ENCODE peak calls at places on chromosomes 6 and 20, in six cellular contexts. One of them, this sample, is unnamed.
A peak's percentile ranks its signal among the peaks of the same experiment; 100 is the strongest.

GRCh38 chr20:12838261-12838866 is 170.4 kb upstream of the SPTLC3 start:
- DNase-seq in body of pancreas: no peak
- DNase-seq in sigmoid colon: no peak
- DNase-seq in heart left ventricle: no peak
- DNase-seq in CD8-positive, alpha-beta memory T cell: no peak
- DNase-seq in cardiac muscle cell: no peak
- DNase-seq in this sample: no peak

GRCh38 chr6:150391890-150392289 is 23.1 kb downstream of the IYD start:
- DNase-seq in cardiac muscle cell: no peak
- DNase-seq in body of pancreas: no peak
- DNase-seq in CD8-positive, alpha-beta memory T cell: no peak
- DNase-seq in sigmoid colon: no peak
- DNase-seq in heart left ventricle: no peak
- DNase-seq in this sample: no peak

GRCh38 chr6:53048431-53049195 is 16.6 kb upstream of the FBXO9 start:
- DNase-seq in CD8-positive, alpha-beta memory T cell: no peak
- DNase-seq in sigmoid colon: no peak
- DNase-seq in body of pancreas: no peak
- DNase-seq in cardiac muscle cell: no peak
- DNase-seq in heart left ventricle: no peak
- DNase-seq in this sample: no peak

GRCh38 chr6:163334264-163334663 is 80.3 kb upstream of the QKI start:
- DNase-seq in heart left ventricle: no peak
- DNase-seq in body of pancreas: no peak
- DNase-seq in sigmoid colon: peak; percentile 83
- DNase-seq in cardiac muscle cell: no peak
- DNase-seq in CD8-positive, alpha-beta memory T cell: no peak
- DNase-seq in this sample: no peak

GRCh38 chr6:13358486-13358885 is 30.1 kb upstream of the TBC1D7 start:
- DNase-seq in heart left ventricle: no peak
- DNase-seq in body of pancreas: no peak
- DNase-seq in cardiac muscle cell: no peak
- DNase-seq in sigmoid colon: no peak
- DNase-seq in CD8-positive, alpha-beta memory T cell: no peak
- DNase-seq in this sample: no peak

GRCh38 chr20:13261460-13262301 is 40.6 kb downstream of the ISM1 start:
- DNase-seq in cardiac muscle cell: peak; percentile 65
- DNase-seq in heart left ventricle: peak; percentile 49
- DNase-seq in sigmoid colon: no peak
- DNase-seq in CD8-positive, alpha-beta memory T cell: peak; percentile 67
- DNase-seq in body of pancreas: peak; percentile 88
- DNase-seq in this sample: peak; percentile 63

GRCh38 chr6:106370639-106371038 is 10.1 kb downstream of the CRYBG1 start:
- DNase-seq in heart left ventricle: no peak
- DNase-seq in CD8-positive, alpha-beta memory T cell: no peak
- DNase-seq in sigmoid colon: no peak
- DNase-seq in cardiac muscle cell: no peak
- DNase-seq in body of pancreas: no peak
- DNase-seq in this sample: no peak

GRCh38 chr6:47180633-47181032 is 129.1 kb downstream of the TNFRSF21 start:
- DNase-seq in heart left ventricle: no peak
- DNase-seq in body of pancreas: no peak
- DNase-seq in sigmoid colon: no peak
- DNase-seq in CD8-positive, alpha-beta memory T cell: no peak
- DNase-seq in cardiac muscle cell: no peak
- DNase-seq in this sample: no peak

GRCh38 chr6:30890646-30891449 is 6.5 kb downstream of the DDR1 start:
- DNase-seq in heart left ventricle: no peak
- DNase-seq in cardiac muscle cell: no peak
- DNase-seq in body of pancreas: no peak
- DNase-seq in CD8-positive, alpha-beta memory T cell: no peak
- DNase-seq in sigmoid colon: no peak
- DNase-seq in this sample: no peak

GRCh38 chr6:161029195-161029809 is 37.7 kb downstream of the MAP3K4 start:
- DNase-seq in sigmoid colon: no peak
- DNase-seq in CD8-positive, alpha-beta memory T cell: no peak
- DNase-seq in heart left ventricle: no peak
- DNase-seq in body of pancreas: no peak
- DNase-seq in cardiac muscle cell: no peak
- DNase-seq in this sample: no peak

GRCh38 chr20:38203337-38204003 is 38.4 kb upstream of the TGM2 start:
- DNase-seq in sigmoid colon: peak; percentile 29
- DNase-seq in CD8-positive, alpha-beta memory T cell: no peak
- DNase-seq in heart left ventricle: no peak
- DNase-seq in body of pancreas: no peak
- DNase-seq in cardiac muscle cell: no peak
- DNase-seq in this sample: no peak

GRCh38 chr6:121620002-121620740 is 184.7 kb downstream of the GJA1 start:
- DNase-seq in heart left ventricle: no peak
- DNase-seq in sigmoid colon: no peak
- DNase-seq in CD8-positive, alpha-beta memory T cell: no peak
- DNase-seq in cardiac muscle cell: no peak
- DNase-seq in body of pancreas: no peak
- DNase-seq in this sample: no peak

GRCh38 chr6:79671605-79672266 is 40.6 kb downstream of the SH3BGRL2 start:
- DNase-seq in heart left ventricle: peak; percentile 31
- DNase-seq in body of pancreas: peak; percentile 69
- DNase-seq in sigmoid colon: peak; percentile 66
- DNase-seq in CD8-positive, alpha-beta memory T cell: peak; percentile 57
- DNase-seq in cardiac muscle cell: no peak
- DNase-seq in this sample: peak; percentile 93

GRCh38 chr6:93972791-93973190 is 553.4 kb upstream of the EPHA7 start:
- DNase-seq in CD8-positive, alpha-beta memory T cell: no peak
- DNase-seq in body of pancreas: no peak
- DNase-seq in heart left ventricle: no peak
- DNase-seq in cardiac muscle cell: no peak
- DNase-seq in sigmoid colon: no peak
- DNase-seq in this sample: no peak

GRCh38 chr6:25717856-25718740 is 36.4 kb upstream of the SLC17A4 start:
- DNase-seq in heart left ventricle: no peak
- DNase-seq in cardiac muscle cell: peak; percentile 63
- DNase-seq in CD8-positive, alpha-beta memory T cell: no peak
- DNase-seq in sigmoid colon: no peak
- DNase-seq in body of pancreas: no peak
- DNase-seq in this sample: no peak

GRCh38 chr6:151211075-151211474 is 28.7 kb upstream of the AKAP12 start:
- DNase-seq in CD8-positive, alpha-beta memory T cell: no peak
- DNase-seq in heart left ventricle: no peak
- DNase-seq in cardiac muscle cell: no peak
- DNase-seq in body of pancreas: no peak
- DNase-seq in sigmoid colon: no peak
- DNase-seq in this sample: no peak

GRCh38 chr20:24102749-24103148 is 114.2 kb upstream of the GGTLC1 start:
- DNase-seq in body of pancreas: no peak
- DNase-seq in heart left ventricle: no peak
- DNase-seq in sigmoid colon: no peak
- DNase-seq in cardiac muscle cell: no peak
- DNase-seq in CD8-positive, alpha-beta memory T cell: no peak
- DNase-seq in this sample: no peak

GRCh38 chr6:32761084-32761483 is 2.2 kb downstream of the HLA-DQB2 start:
- DNase-seq in CD8-positive, alpha-beta memory T cell: no peak
- DNase-seq in cardiac muscle cell: no peak
- DNase-seq in heart left ventricle: no peak
- DNase-seq in body of pancreas: no peak
- DNase-seq in sigmoid colon: no peak
- DNase-seq in this sample: no peak

GRCh38 chr6:154345811-154346210 is 10.8 kb downstream of the IPCEF1 start:
- DNase-seq in CD8-positive, alpha-beta memory T cell: no peak
- DNase-seq in sigmoid colon: no peak
- DNase-seq in body of pancreas: no peak
- DNase-seq in cardiac muscle cell: no peak
- DNase-seq in heart left ventricle: no peak
- DNase-seq in this sample: no peak

GRCh38 chr20:22931653-22932052 is 103.5 kb upstream of the SSTR4 start:
- DNase-seq in heart left ventricle: no peak
- DNase-seq in cardiac muscle cell: no peak
- DNase-seq in CD8-positive, alpha-beta memory T cell: no peak
- DNase-seq in sigmoid colon: no peak
- DNase-seq in body of pancreas: peak; percentile 19
- DNase-seq in this sample: peak; percentile 11

GRCh38 chr6:117504478-117505144 is 22.1 kb downstream of the DCBLD1 start:
- DNase-seq in heart left ventricle: no peak
- DNase-seq in body of pancreas: no peak
- DNase-seq in CD8-positive, alpha-beta memory T cell: no peak
- DNase-seq in sigmoid colon: no peak
- DNase-seq in cardiac muscle cell: no peak
- DNase-seq in this sample: no peak

GRCh38 chr6:54877713-54878317 is 31.2 kb downstream of the FAM83B start:
- DNase-seq in cardiac muscle cell: no peak
- DNase-seq in body of pancreas: no peak
- DNase-seq in sigmoid colon: no peak
- DNase-seq in CD8-positive, alpha-beta memory T cell: no peak
- DNase-seq in heart left ventricle: no peak
- DNase-seq in this sample: no peak

GRCh38 chr6:1558388-1558787 is 51.3 kb upstream of the FOXC1 start:
- DNase-seq in body of pancreas: no peak
- DNase-seq in cardiac muscle cell: no peak
- DNase-seq in heart left ventricle: no peak
- DNase-seq in sigmoid colon: no peak
- DNase-seq in CD8-positive, alpha-beta memory T cell: no peak
- DNase-seq in this sample: no peak

GRCh38 chr6:100175814-100176275 is 181.8 kb upstream of the MCHR2 start:
- DNase-seq in cardiac muscle cell: no peak
- DNase-seq in heart left ventricle: no peak
- DNase-seq in sigmoid colon: no peak
- DNase-seq in CD8-positive, alpha-beta memory T cell: no peak
- DNase-seq in body of pancreas: peak; percentile 45
- DNase-seq in this sample: no peak

GRCh38 chr6:31572041-31572911 is at the start of gene LTA:
- DNase-seq in CD8-positive, alpha-beta memory T cell: peak; percentile 81
- DNase-seq in body of pancreas: no peak
- DNase-seq in heart left ventricle: no peak
- DNase-seq in sigmoid colon: no peak
- DNase-seq in cardiac muscle cell: no peak
- DNase-seq in this sample: no peak

GRCh38 chr6:38212116-38212515 is 392.6 kb downstream of the ZFAND3 start:
- DNase-seq in body of pancreas: no peak
- DNase-seq in cardiac muscle cell: no peak
- DNase-seq in CD8-positive, alpha-beta memory T cell: no peak
- DNase-seq in heart left ventricle: no peak
- DNase-seq in sigmoid colon: no peak
- DNase-seq in this sample: no peak

GRCh38 chr20:32207626-32208498 is at the start of the genes PLAGL2 and POFUT1:
- DNase-seq in cardiac muscle cell: peak; percentile 95
- DNase-seq in sigmoid colon: peak; percentile 91
- DNase-seq in CD8-positive, alpha-beta memory T cell: peak; percentile 90
- DNase-seq in heart left ventricle: peak; percentile 93
- DNase-seq in body of pancreas: peak; percentile 94
- DNase-seq in this sample: peak; percentile 93
- H3K4me1 ChIP-seq in cardiac muscle cell: peaks cover 41% of the 10 kb centered on the region
- H3K4me1 ChIP-seq in sigmoid colon: peaks cover 51% of the 10 kb centered on the region
- H3K4me1 ChIP-seq in CD8-positive, alpha-beta memory T cell: peaks cover 57% of the 10 kb centered on the region
- H3K4me1 ChIP-seq in heart left ventricle: peaks cover 40% of the 10 kb centered on the region
- H3K4me1 ChIP-seq in body of pancreas: peaks cover 64% of the 10 kb centered on the region
- H3K4me1 ChIP-seq in this sample: peaks cover 63% of the 10 kb centered on the region

GRCh38 chr6:11526156-11526505 is 11.4 kb upstream of the TMEM170B start:
- DNase-seq in cardiac muscle cell: no peak
- DNase-seq in heart left ventricle: no peak
- DNase-seq in body of pancreas: no peak
- DNase-seq in sigmoid colon: no peak
- DNase-seq in CD8-positive, alpha-beta memory T cell: no peak
- DNase-seq in this sample: no peak

GRCh38 chr6:11527274-11527870 is 10.2 kb upstream of the TMEM170B start:
- DNase-seq in cardiac muscle cell: no peak
- DNase-seq in heart left ventricle: no peak
- DNase-seq in sigmoid colon: no peak
- DNase-seq in CD8-positive, alpha-beta memory T cell: no peak
- DNase-seq in body of pancreas: no peak
- DNase-seq in this sample: no peak

GRCh38 chr6:11522819-11523218 is 14.7 kb upstream of the TMEM170B start:
- DNase-seq in body of pancreas: peak; percentile 9
- DNase-seq in heart left ventricle: no peak
- DNase-seq in sigmoid colon: no peak
- DNase-seq in cardiac muscle cell: no peak
- DNase-seq in CD8-positive, alpha-beta memory T cell: no peak
- DNase-seq in this sample: no peak

DNA sequence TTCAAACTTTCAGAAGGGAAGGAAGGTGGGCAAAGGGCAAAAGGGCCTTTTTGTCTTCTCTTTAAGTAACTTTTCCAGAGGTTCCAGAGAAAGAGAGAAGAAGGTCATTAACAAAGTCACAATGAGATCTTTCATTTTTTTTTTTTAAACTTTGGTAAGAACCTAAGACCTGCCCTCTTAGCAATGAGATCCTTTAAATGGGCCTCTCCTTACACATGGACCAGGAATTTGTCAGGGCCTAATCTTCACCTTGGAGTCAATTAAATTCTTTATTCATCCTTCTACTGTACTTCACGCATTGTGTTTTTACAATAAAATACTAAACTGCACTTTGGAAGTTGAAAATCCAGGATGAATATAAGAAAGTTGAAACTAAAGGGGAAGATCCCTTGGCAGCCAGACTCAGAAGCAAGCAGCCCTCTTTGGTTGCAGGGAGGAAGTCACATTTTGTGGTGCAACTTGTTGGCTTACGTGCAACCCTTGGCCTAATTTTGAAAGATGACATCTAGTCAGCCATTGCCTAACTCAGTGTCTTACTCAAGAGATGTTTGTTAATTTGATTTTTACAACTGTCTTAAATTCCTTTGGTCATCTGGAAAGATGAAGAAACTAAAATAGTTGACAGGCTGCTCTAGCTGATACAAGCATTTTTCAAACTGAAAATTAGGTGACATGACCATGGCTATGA is 11.9 kb upstream of the TMEM170B start:
- DNase-seq in cardiac muscle cell: no peak
- DNase-seq in heart left ventricle: peak; percentile 46
- DNase-seq in sigmoid colon: no peak
- DNase-seq in CD8-positive, alpha-beta memory T cell: no peak
- DNase-seq in body of pancreas: peak; percentile 23
- DNase-seq in this sample: peak; percentile 20
- H3K4me3 ChIP-seq in cardiac muscle cell: no peak overlapping the region
- H3K4me3 ChIP-seq in heart left ventricle: no peak overlapping the region
- H3K4me3 ChIP-seq in sigmoid colon: no peak overlapping the region
- H3K4me3 ChIP-seq in CD8-positive, alpha-beta memory T cell: no peak overlapping the region
- H3K4me3 ChIP-seq in body of pancreas: no peak overlapping the region
- H3K4me3 ChIP-seq in this sample: no peak overlapping the region

GRCh38 chr6:139448998-139449610 is 74.7 kb upstream of the CITED2 start:
- DNase-seq in cardiac muscle cell: no peak
- DNase-seq in sigmoid colon: no peak
- DNase-seq in body of pancreas: no peak
- DNase-seq in heart left ventricle: no peak
- DNase-seq in CD8-positive, alpha-beta memory T cell: no peak
- DNase-seq in this sample: no peak
- H3K4me1 ChIP-seq in cardiac muscle cell: peaks cover 16% of the 10 kb centered on the region
- H3K4me1 ChIP-seq in sigmoid colon: no peaks in the 10 kb centered on the region
- H3K4me1 ChIP-seq in body of pancreas: no peaks in the 10 kb centered on the region
- H3K4me1 ChIP-seq in heart left ventricle: no peaks in the 10 kb centered on the region
- H3K4me1 ChIP-seq in CD8-positive, alpha-beta memory T cell: no peaks in the 10 kb centered on the region
- H3K4me1 ChIP-seq in this sample: no peaks in the 10 kb centered on the region

DNA sequence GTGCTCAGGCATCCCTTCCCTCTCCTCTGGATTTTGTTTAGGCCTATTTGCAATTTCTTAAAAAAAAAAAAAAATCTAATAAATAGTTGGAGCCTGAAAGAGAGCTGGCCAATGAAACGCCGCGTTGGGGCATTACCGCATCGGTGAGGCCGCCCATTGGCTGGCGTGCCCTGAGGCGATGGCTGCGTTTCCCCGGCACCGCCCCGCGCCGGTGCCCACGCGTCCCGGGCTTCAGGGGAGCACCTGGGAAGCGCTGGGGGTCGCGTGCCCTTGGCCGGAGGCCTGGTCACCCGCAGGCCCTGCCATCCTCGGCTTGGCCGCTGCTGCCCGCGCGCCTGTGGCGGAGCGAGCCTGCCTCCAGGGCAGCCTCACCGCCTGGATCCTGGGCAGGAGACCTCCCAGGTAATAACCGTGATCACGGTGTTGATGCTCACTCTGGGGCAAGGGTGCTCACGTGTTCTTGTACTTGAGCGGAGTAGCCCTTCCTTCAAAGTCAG is 155.4 kb downstream of the NRN1 start:
- DNase-seq in sigmoid colon: no peak
- DNase-seq in body of pancreas: peak; percentile 74
- DNase-seq in CD8-positive, alpha-beta memory T cell: peak; percentile 79
- DNase-seq in heart left ventricle: peak; percentile 50
- DNase-seq in cardiac muscle cell: peak; percentile 74
- DNase-seq in this sample: peak; percentile 82
- H3K4me3 ChIP-seq in sigmoid colon: peak overlapping the region; percentile 30
- H3K4me3 ChIP-seq in body of pancreas: peak overlapping the region; percentile 29
- H3K4me3 ChIP-seq in CD8-positive, alpha-beta memory T cell: peak overlapping the region; percentile 75
- H3K4me3 ChIP-seq in heart left ventricle: peak overlapping the region; percentile 45
- H3K4me3 ChIP-seq in cardiac muscle cell: peak overlapping the region; percentile 33
- H3K4me3 ChIP-seq in this sample: no peak overlapping the region